ENCODE peak calls at places on chromosomes 12 and 14, in ten cellular contexts. U is RWPE1, I is spleen, V is left ventricle myocardium inferior, Z is heart right ventricle, F is cardiac muscle cell, E is tibial artery, W is H9, A is Karpas-422, H is IMR-90. X is an unnamed sample.

GRCh38 chr14:21846227-21846885 is 172.7 kb upstream of the OR4E1 start:
- DNase-seq in U (peak; percentile 17), I (peak; percentile 82), V (no peak), Z (no peak), F (peak; percentile 50), E (no peak), W (peak; percentile 70), A (peak; percentile 88), H (peak; percentile 0), X (peak; percentile 25)

GRCh38 chr12:98188649-98189048 is 326.7 kb upstream of the TMPO start:
- DNase-seq in U (no peak), I (no peak), V (no peak), Z (no peak), F (no peak), E (no peak), W (no peak), A (peak; percentile 41), H (no peak), X (no peak)

GRCh38 chr12:100473716-100474150 is at the start of gene NR1H4:
- DNase-seq in U (no peak), I (no peak), V (no peak), Z (no peak), F (no peak), E (no peak), W (no peak), A (no peak), H (peak; percentile 73), X (no peak)

GRCh38 chr12:70849265-70849960 is 71.1 kb downstream of the PTPRR start:
- DNase-seq in U (peak; percentile 28), I (no peak), V (no peak), Z (no peak), F (peak; percentile 92), E (no peak), W (no peak), A (peak; percentile 65), H (peak; percentile 0), X (peak; percentile 0)

GRCh38 chr12:6231359-6232268 is 31.4 kb downstream of the CD9 start:
- DNase-seq in U (no peak), I (no peak), V (no peak), Z (no peak), F (no peak), E (no peak), W (no peak), A (no peak), H (no peak), X (no peak)

GRCh38 chr12:115998119-115998633 is 279.3 kb downstream of the MED13L start:
- DNase-seq in U (peak; percentile 35), I (no peak), V (no peak), Z (no peak), F (peak; percentile 59), E (no peak), W (peak; percentile 82), A (peak; percentile 73), H (peak; percentile 72), X (peak; percentile 33)

GRCh38 chr12:40469736-40470135 is 222.5 kb upstream of the CNTN1 start:
- DNase-seq in U (no peak), I (no peak), V (no peak), Z (no peak), F (no peak), E (no peak), W (no peak), A (no peak), H (no peak), X (no peak)

GRCh38 chr12:109743076-109743910 is 29.7 kb downstream of the FAM222A start:
- DNase-seq in U (no peak), I (peak; percentile 61), V (peak; percentile 2), Z (no peak), F (no peak), E (peak; percentile 48), W (peak; percentile 27), A (no peak), H (no peak), X (no peak)

DNA sequence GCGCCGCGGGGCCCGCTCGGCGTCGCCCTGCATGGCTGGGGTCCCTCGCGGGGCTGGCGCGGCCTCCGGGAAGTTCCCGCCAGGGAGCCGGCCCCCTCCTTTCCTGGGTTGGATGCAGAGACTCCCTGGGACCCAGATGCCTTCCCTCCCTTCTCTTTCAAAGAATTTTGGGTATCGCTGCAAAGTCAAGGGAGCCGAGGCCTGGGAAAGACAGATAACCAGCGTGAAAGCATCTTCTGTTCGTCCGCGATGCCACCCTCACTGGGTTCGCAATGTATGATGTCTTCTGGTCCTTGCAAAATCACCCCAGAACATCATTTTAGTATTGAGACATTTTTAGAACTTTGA is 436 bp downstream of the IRAK3 start:
- DNase-seq in U (peak; percentile 7), I (no peak), V (no peak), Z (no peak), F (no peak), E (peak; percentile 65), W (no peak), A (no peak), H (no peak), X (no peak)
- H3K27ac ChIP-seq in U (no peak overlapping the region), I (peak overlapping the region; percentile 95), V (peak overlapping the region; percentile 96), Z (peak overlapping the region; percentile 90), F (no peak overlapping the region), E (peak overlapping the region; percentile 71), W (no peak overlapping the region), A (no peak overlapping the region), H (no peak overlapping the region), X (no peak overlapping the region)

GRCh38 chr14:68198713-68199464 is 379.3 kb downstream of the RAD51B start:
- DNase-seq in U (no peak), I (no peak), V (no peak), Z (no peak), F (no peak), E (no peak), W (no peak), A (no peak), H (no peak), X (no peak)
- H3K27ac ChIP-seq in U (no peak overlapping the region), I (peak overlapping the region; percentile 16), V (peak overlapping the region; percentile 79), Z (peak overlapping the region; percentile 63), F (no peak overlapping the region), E (peak overlapping the region; percentile 75), W (no peak overlapping the region), A (no peak overlapping the region), H (no peak overlapping the region), X (peak overlapping the region; percentile 57)

DNA sequence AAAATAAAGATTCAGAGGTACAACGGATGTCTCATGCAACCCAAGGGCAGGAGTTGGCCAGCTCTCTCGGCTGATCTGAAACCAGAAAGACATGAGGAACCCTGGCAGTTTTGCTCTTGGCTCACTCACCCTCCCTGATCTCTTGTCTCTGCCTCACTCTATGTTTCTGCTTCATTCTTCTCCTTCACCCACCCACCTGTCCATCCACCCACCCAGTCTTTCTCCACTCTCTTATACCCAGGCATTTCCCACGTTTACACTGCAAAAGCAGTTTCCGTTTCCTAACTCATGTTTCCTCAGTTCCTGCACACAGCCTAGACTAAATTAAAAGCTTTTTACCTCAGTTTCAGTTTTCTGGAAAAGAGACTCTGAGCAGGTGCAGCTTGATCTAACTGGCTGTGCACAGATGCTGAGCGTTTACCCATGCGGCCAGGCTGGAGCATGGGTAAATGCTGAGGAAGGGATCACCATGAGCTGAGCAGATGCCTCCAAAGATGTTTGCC is 157.6 kb downstream of the PRKCH start:
- DNase-seq in U (no peak), I (no peak), V (no peak), Z (no peak), F (no peak), E (no peak), W (no peak), A (peak; percentile 81), H (no peak), X (no peak)
- H3K27ac ChIP-seq in U (peak overlapping the region; percentile 70), I (peak overlapping the region; percentile 91), V (peak overlapping the region; percentile 90), Z (peak overlapping the region; percentile 87), F (peak overlapping the region; percentile 61), E (peak overlapping the region; percentile 82), W (no peak overlapping the region), A (peak overlapping the region; percentile 85), H (peak overlapping the region; percentile 100), X (no peak overlapping the region)

DNA sequence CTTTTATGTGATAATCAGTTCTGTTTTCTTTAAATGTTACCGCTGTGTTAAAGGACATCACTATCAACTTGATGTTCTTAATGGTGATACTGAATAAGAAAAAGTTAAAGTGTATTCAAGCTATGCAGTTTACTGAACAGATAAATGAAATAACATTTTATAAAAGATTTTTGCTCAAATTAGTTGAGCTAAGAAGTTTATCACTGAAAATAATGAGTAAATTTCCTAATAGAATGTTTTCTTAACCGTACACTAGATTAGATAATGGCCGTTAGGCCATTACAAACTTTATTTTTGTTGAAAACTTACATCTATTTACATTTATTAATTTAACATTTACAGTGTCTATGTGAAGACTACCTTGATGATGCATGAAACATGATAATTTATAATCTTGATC is 25.0 kb downstream of the ATF7IP start:
- DNase-seq in U (no peak), I (no peak), V (no peak), Z (no peak), F (no peak), E (no peak), W (no peak), A (no peak), H (no peak), X (no peak)
- H3K27ac ChIP-seq in U (no peak overlapping the region), I (peak overlapping the region; percentile 16), V (peak overlapping the region; percentile 43), Z (peak overlapping the region; percentile 26), F (peak overlapping the region; percentile 55), E (peak overlapping the region; percentile 70), W (no peak overlapping the region), A (peak overlapping the region; percentile 58), H (no peak overlapping the region), X (no peak overlapping the region)

GRCh38 chr12:133081408-133081806 is 684 bp downstream of the ZNF140 start:
- DNase-seq in U (no peak), I (peak; percentile 73), V (no peak), Z (peak; percentile 11), F (no peak), E (no peak), W (no peak), A (no peak), H (no peak), X (no peak)
- H3K27ac ChIP-seq in U (peak overlapping the region; percentile 99), I (peak overlapping the region; percentile 99), V (peak overlapping the region; percentile 95), Z (peak overlapping the region; percentile 96), F (peak overlapping the region; percentile 99), E (peak overlapping the region; percentile 99), W (no peak overlapping the region), A (no peak overlapping the region), H (no peak overlapping the region), X (peak overlapping the region; percentile 99)

GRCh38 chr12:64221656-64222010 is 463 bp downstream of the KICS2 start:
- DNase-seq in U (peak; percentile 81), I (peak; percentile 92), V (peak; percentile 87), Z (peak; percentile 87), F (peak; percentile 91), E (peak; percentile 92), W (peak; percentile 94), A (peak; percentile 88), H (peak; percentile 72), X (peak; percentile 77)
- H3K27ac ChIP-seq in U (peak overlapping the region; percentile 79), I (peak overlapping the region; percentile 95), V (peak overlapping the region; percentile 94), Z (peak overlapping the region; percentile 93), F (peak overlapping the region; percentile 67), E (peak overlapping the region; percentile 96), W (no peak overlapping the region), A (peak overlapping the region; percentile 83), H (peak overlapping the region; percentile 66), X (peak overlapping the region; percentile 84)

X was measured in brain microvascular endothelial cell.